ENCODE peak calls at places on chromosomes 12 and 14, in five cellular contexts. W, X, P, U and Q are unnamed samples.

GRCh38 chr12:131939007-131939406 is 9.9 kb downstream of the PUS1 start:
- DNase-seq in U (no peak), P (no peak), X (no peak), W (no peak), Q (no peak)

GRCh38 chr12:110590806-110591326 is 7.7 kb upstream of the PPTC7 start:
- DNase-seq in P (peak), W (no peak), U (no peak), X (no peak), Q (peak)

GRCh38 chr12:56434828-56435227 is 14.4 kb downstream of the TIMELESS start:
- DNase-seq in W (no peak), U (no peak), P (no peak), X (no peak), Q (no peak)

GRCh38 chr14:75875958-75876357 is 105.8 kb downstream of the TGFB3 start:
- DNase-seq in W (no peak), P (no peak), X (no peak), U (no peak), Q (no peak)

GRCh38 chr14:102407258-102407657 is 44.5 kb downstream of the TECPR2 start:
- DNase-seq in W (no peak), U (no peak), P (no peak), X (no peak), Q (no peak)

GRCh38 chr12:25301798-25302197 is 51.1 kb upstream of the KRAS start:
- DNase-seq in X (no peak), P (no peak), W (no peak), U (no peak), Q (no peak)

GRCh38 chr12:98154850-98155249 is 360.5 kb upstream of the TMPO start:
- DNase-seq in X (peak), U (no peak), W (no peak), P (no peak), Q (no peak)

GRCh38 chr12:114841557-114842251 is 157.7 kb upstream of the TBX3 start:
- DNase-seq in U (no peak), W (no peak), X (no peak), P (no peak), Q (no peak)

GRCh38 chr14:50410921-50411320 is 14.2 kb upstream of the CDKL1 start:
- DNase-seq in U (peak), P (peak), W (no peak), X (no peak), Q (peak)

GRCh38 chr14:65817011-65817410 is 404.5 kb downstream of the FUT8 start:
- DNase-seq in W (no peak), P (no peak), U (peak), X (no peak), Q (no peak)

GRCh38 chr12:117466677-117467362 is 105.4 kb upstream of the NOS1 start:
- DNase-seq in U (no peak), P (no peak), W (no peak), X (no peak), Q (no peak)

GRCh38 chr14:35821546-35822411 is 4.4 kb upstream of the BRMS1L start:
- DNase-seq in U (no peak), P (peak), X (no peak), W (no peak), Q (no peak)

GRCh38 chr12:20350495-20350894 is 17.8 kb upstream of the PDE3A start:
- DNase-seq in P (peak), U (no peak), W (no peak), X (no peak), Q (no peak)

GRCh38 chr12:130961921-130962326 is 8.2 kb downstream of the ADGRD1 start:
- DNase-seq in X (no peak), P (no peak), W (no peak), U (no peak), Q (no peak)

GRCh38 chr12:6038160-6038559 is 86.3 kb downstream of the VWF start:
- DNase-seq in W (no peak), U (peak), P (peak), X (peak), Q (no peak)

GRCh38 chr12:118979763-118980406 is 1.5 kb upstream of the SRRM4 start:
- DNase-seq in X (peak), U (peak), P (peak), W (no peak), Q (no peak)

GRCh38 chr12:58918475-58918874 is 1.8 kb downstream of the LRIG3 start:
- DNase-seq in U (peak), X (no peak), W (no peak), P (peak), Q (no peak)

GRCh38 chr12:43847427-43847826 is 11.5 kb downstream of the TMEM117 start:
- DNase-seq in X (no peak), P (peak), W (no peak), U (peak), Q (peak)

GRCh38 chr14:59202031-59202430 is 13.6 kb downstream of the DAAM1 start:
- DNase-seq in W (no peak), P (no peak), X (no peak), U (no peak), Q (no peak)

GRCh38 chr12:75635606-75636444 is 124.4 kb upstream of the KRR1 start:
- DNase-seq in U (no peak), P (peak), W (no peak), X (no peak), Q (peak)

GRCh38 chr14:101965796-101966718 is 1.7 kb downstream of the DYNC1H1 start:
- DNase-seq in X (no peak), W (no peak), U (no peak), P (peak), Q (no peak)

GRCh38 chr12:63885401-63885800 is 40.9 kb downstream of the SRGAP1 start:
- DNase-seq in P (no peak), X (no peak), W (no peak), U (no peak), Q (no peak)

GRCh38 chr14:94122438-94122837 is 7.0 kb downstream of the IFI27L2 start:
- DNase-seq in X (no peak), W (no peak), U (no peak), P (no peak), Q (no peak)

GRCh38 chr14:31920003-31920402 is 157.1 kb upstream of the ARHGAP5 start:
- DNase-seq in W (no peak), U (no peak), X (no peak), P (no peak), Q (no peak)

GRCh38 chr12:127194176-127194575 is 1072.8 kb upstream of the TMEM132C start:
- DNase-seq in X (no peak), U (peak), W (no peak), P (no peak), Q (no peak)

GRCh38 chr12:115944851-115945496 is 332.5 kb downstream of the MED13L start:
- DNase-seq in U (no peak), P (no peak), X (no peak), W (no peak), Q (no peak)

GRCh38 chr12:71129364-71129763 is 28.4 kb downstream of the TSPAN8 start:
- DNase-seq in X (no peak), P (no peak), W (no peak), U (no peak), Q (no peak)

GRCh38 chr14:47921133-47921532 is 245.7 kb upstream of the MDGA2 start:
- DNase-seq in U (no peak), P (no peak), X (no peak), W (no peak), Q (no peak)

GRCh38 chr14:47919334-47919846 is 244.0 kb upstream of the MDGA2 start:
- DNase-seq in P (no peak), U (no peak), W (no peak), X (no peak), Q (no peak)

GRCh38 chr14:47919994-47920393 is 244.6 kb upstream of the MDGA2 start:
- DNase-seq in P (no peak), U (no peak), X (peak), W (no peak), Q (no peak)

GRCh38 chr14:47917344-47917954 is 242.0 kb upstream of the MDGA2 start:
- DNase-seq in X (peak), W (no peak), U (no peak), P (peak), Q (no peak)
- TF ChIP-seq CTCF in X (peak), W (no peak), U (peak), P (peak), Q (peak)

DNA sequence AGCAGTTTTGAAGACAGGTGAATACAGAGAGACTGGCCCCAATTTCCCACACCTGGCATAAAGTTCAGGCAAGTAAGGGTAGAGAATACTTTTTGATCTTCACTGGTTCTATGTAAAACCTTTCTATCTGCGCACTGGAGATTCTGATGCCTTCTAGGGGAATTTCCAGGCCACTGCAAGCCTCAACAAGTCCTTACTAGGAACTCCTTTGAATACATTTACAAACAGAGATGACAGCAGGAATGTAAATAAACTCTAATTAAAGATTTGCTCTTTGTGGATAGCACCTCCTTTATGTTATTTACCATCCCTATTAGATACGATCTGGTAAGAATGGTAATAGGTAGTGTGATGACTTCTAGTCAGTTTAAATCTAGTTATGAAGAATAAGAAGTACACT is 69.2 kb downstream of the NTN4 start:
- DNase-seq in W (no peak), U (no peak), X (no peak), P (peak), Q (no peak)
- TF ChIP-seq CTCF in W (no peak), U (peak), X (no peak), P (peak), Q (peak)

GRCh38 chr14:95998656-95999055 is 40.5 kb upstream of the C14orf132 start:
- DNase-seq in P (peak), U (no peak), W (no peak), X (no peak), Q (peak)
- TF ChIP-seq CTCF in P (peak), U (peak), W (no peak), X (no peak), Q (peak)

GRCh38 chr14:29278301-29278700 is 511.7 kb downstream of the FOXG1 start:
- DNase-seq in P (no peak), X (no peak), U (no peak), W (no peak), Q (no peak)

GRCh38 chr14:29271669-29272068 is 505.1 kb downstream of the FOXG1 start:
- DNase-seq in P (no peak), X (no peak), U (no peak), W (no peak), Q (no peak)

GRCh38 chr14:29274890-29275651 is 508.5 kb downstream of the FOXG1 start:
- DNase-seq in P (no peak), U (no peak), X (no peak), W (no peak), Q (no peak)

GRCh38 chr14:29273513-29273912 is 506.9 kb downstream of the FOXG1 start:
- DNase-seq in U (no peak), P (no peak), W (no peak), X (no peak), Q (no peak)
- TF ChIP-seq CTCF in U (no peak), P (peak), W (no peak), X (peak), Q (no peak)